ENCODE peak calls at places on chromosomes 6 and 20, in four cellular contexts. S is naive thymus-derived CD4-positive, alpha-beta T cell; W is astrocyte of the spinal cord; P is choroid plexus epithelial cell. I is an unnamed sample.

GRCh38 chr20:64246616-64247311 is 8.8 kb upstream of the PCMTD2 start:
- DNase-seq in P (no peak), W (no peak), S (no peak), I (no peak)

GRCh38 chr6:138544521-138544920 is 45.2 kb upstream of the NHSL1 start:
- DNase-seq in S (no peak), W (peak), P (peak), I (no peak)

GRCh38 chr6:125509477-125509876 is 207.7 kb upstream of the HDDC2 start:
- DNase-seq in P (no peak), W (no peak), S (no peak), I (no peak)

GRCh38 chr6:130945401-130945919 is 117.6 kb downstream of the EPB41L2 start:
- DNase-seq in P (peak), S (no peak), W (peak), I (peak)

GRCh38 chr6:140174509-140174908 is 800.1 kb upstream of the CITED2 start:
- DNase-seq in S (no peak), P (peak), W (peak), I (peak)

GRCh38 chr6:6515691-6516607 is 72.6 kb upstream of the LY86 start:
- DNase-seq in S (peak), W (no peak), P (no peak), I (no peak)

GRCh38 chr6:13614126-13614925 is 809 bp upstream of the NOL7 start:
- DNase-seq in W (no peak), P (peak), S (no peak), I (peak)

GRCh38 chr6:149938571-149939462 is 3.0 kb upstream of the ULBP2 start:
- DNase-seq in S (peak), W (no peak), P (peak), I (no peak)

GRCh38 chr6:70857387-70858077 is 99.3 kb downstream of the B3GAT2 start:
- DNase-seq in W (no peak), P (no peak), S (no peak), I (no peak)

GRCh38 chr6:166567107-166567506 is 19.4 kb downstream of the RAMACL start:
- DNase-seq in W (peak), P (peak), S (no peak), I (peak)

GRCh38 chr6:35048031-35048613 is 93.0 kb downstream of the TCP11 start:
- DNase-seq in S (no peak), P (no peak), W (no peak), I (no peak)

GRCh38 chr6:11460837-11461661 is 76.5 kb upstream of the TMEM170B start:
- DNase-seq in W (no peak), S (no peak), P (no peak), I (no peak)

GRCh38 chr20:13238001-13238653 is 17.1 kb downstream of the ISM1 start:
- DNase-seq in S (no peak), P (no peak), W (no peak), I (no peak)

GRCh38 chr6:41713161-41713649 is 22.2 kb downstream of the TFEB start:
- DNase-seq in S (no peak), P (no peak), W (peak), I (peak)

GRCh38 chr6:919499-919898 is 226.6 kb upstream of the EXOC2 start:
- DNase-seq in P (no peak), S (no peak), W (no peak), I (no peak)

GRCh38 chr6:144320746-144321145 is 35.6 kb downstream of the UTRN start:
- DNase-seq in P (no peak), W (no peak), S (no peak), I (no peak)

GRCh38 chr6:33166811-33167210 is 25.5 kb downstream of the COL11A2 start:
- DNase-seq in W (no peak), P (no peak), S (no peak), I (no peak)

GRCh38 chr6:33772114-33772830 is 16.7 kb downstream of the LEMD2 start:
- DNase-seq in W (no peak), P (peak), S (no peak), I (peak)

GRCh38 chr6:139600919-139601470 is 226.5 kb upstream of the CITED2 start:
- DNase-seq in S (no peak), P (no peak), W (no peak), I (no peak)

GRCh38 chr6:169378620-169379381 is 125.2 kb upstream of the THBS2 start:
- DNase-seq in S (no peak), W (no peak), P (no peak), I (no peak)

GRCh38 chr6:75419980-75420379 is 73.6 kb downstream of the FILIP1 start:
- DNase-seq in W (no peak), S (no peak), P (no peak), I (no peak)

GRCh38 chr20:24667689-24668383 is 198.4 kb downstream of the SYNDIG1 start:
- DNase-seq in S (no peak), W (no peak), P (no peak), I (peak)

GRCh38 chr6:81766482-81767069 is 14.1 kb upstream of the TENT5A start:
- DNase-seq in P (peak), W (peak), S (no peak), I (peak)

GRCh38 chr6:111441678-111442243 is 41.3 kb downstream of the REV3L start:
- DNase-seq in W (no peak), S (no peak), P (no peak), I (no peak)

GRCh38 chr20:703010-703409 is 27.4 kb upstream of the SCRT2 start:
- DNase-seq in S (no peak), P (no peak), W (no peak), I (no peak)

GRCh38 chr6:127342296-127342945 is 988 bp downstream of the ECHDC1 start:
- DNase-seq in S (peak), P (peak), W (peak), I (no peak)

GRCh38 chr6:40477246-40478126 is 109.7 kb downstream of the LRFN2 start:
- DNase-seq in S (peak), P (no peak), W (no peak), I (no peak)

GRCh38 chr6:35703554-35703953 is 14.8 kb upstream of the FKBP5 start:
- DNase-seq in P (no peak), S (no peak), W (no peak), I (no peak)

GRCh38 chr20:4808872-4809271 is 87.2 kb downstream of the PRND start:
- DNase-seq in P (peak), W (peak), S (no peak), I (no peak)

GRCh38 chr6:150713876-150714275 is 114.2 kb downstream of the PLEKHG1 start:
- DNase-seq in S (no peak), P (no peak), W (no peak), I (no peak)

GRCh38 chr6:128517124-128517523 is 3.3 kb downstream of the PTPRK start:
- DNase-seq in W (no peak), P (no peak), S (no peak), I (no peak)

GRCh38 chr20:62617711-62618483 is 24.4 kb upstream of the SLCO4A1 start:
- DNase-seq in W (no peak), S (peak), P (no peak), I (peak)

GRCh38 chr20:48066256-48066655 is 281.0 kb upstream of the SULF2 start:
- DNase-seq in P (peak), W (peak), S (no peak), I (peak)

GRCh38 chr6:11054722-11055121 is 10.6 kb upstream of the ELOVL2 start:
- DNase-seq in S (no peak), W (no peak), P (no peak), I (no peak)

GRCh38 chr20:17608701-17609497 is 39.0 kb downstream of the DSTN start:
- DNase-seq in S (no peak), W (no peak), P (no peak), I (no peak)

GRCh38 chr20:38013891-38014290 is 19.4 kb downstream of the TTI1 start:
- DNase-seq in S (no peak), P (no peak), W (no peak), I (no peak)

GRCh38 chr6:21270501-21271290 is 322.9 kb upstream of the SOX4 start:
- DNase-seq in W (no peak), S (no peak), P (no peak), I (no peak)

GRCh38 chr6:44135173-44135748 is 7.9 kb downstream of the TMEM63B start:
- DNase-seq in P (no peak), W (no peak), S (no peak), I (no peak)

GRCh38 chr6:44133981-44134711 is 6.8 kb downstream of the TMEM63B start:
- DNase-seq in S (no peak), P (no peak), W (no peak), I (no peak)

GRCh38 chr6:44131880-44132279 is 4.5 kb downstream of the TMEM63B start:
- DNase-seq in S (no peak), P (no peak), W (no peak), I (no peak)

GRCh38 chr6:44132476-44132875 is 5.1 kb downstream of the TMEM63B start:
- DNase-seq in S (no peak), P (no peak), W (no peak), I (no peak)

GRCh38 chr6:44133003-44133931 is 5.9 kb downstream of the TMEM63B start:
- DNase-seq in S (no peak), W (peak), P (peak), I (peak)
- H3K4me3 ChIP-seq in S (no peak), W (no peak), P (peak), I (no peak)

GRCh38 chr20:22762576-22763256 is 178.3 kb upstream of the FOXA2 start:
- DNase-seq in P (no peak), S (no peak), W (no peak), I (peak)
- H3K4me3 ChIP-seq in P (no peak), S (no peak), W (no peak), I (no peak)

DNA sequence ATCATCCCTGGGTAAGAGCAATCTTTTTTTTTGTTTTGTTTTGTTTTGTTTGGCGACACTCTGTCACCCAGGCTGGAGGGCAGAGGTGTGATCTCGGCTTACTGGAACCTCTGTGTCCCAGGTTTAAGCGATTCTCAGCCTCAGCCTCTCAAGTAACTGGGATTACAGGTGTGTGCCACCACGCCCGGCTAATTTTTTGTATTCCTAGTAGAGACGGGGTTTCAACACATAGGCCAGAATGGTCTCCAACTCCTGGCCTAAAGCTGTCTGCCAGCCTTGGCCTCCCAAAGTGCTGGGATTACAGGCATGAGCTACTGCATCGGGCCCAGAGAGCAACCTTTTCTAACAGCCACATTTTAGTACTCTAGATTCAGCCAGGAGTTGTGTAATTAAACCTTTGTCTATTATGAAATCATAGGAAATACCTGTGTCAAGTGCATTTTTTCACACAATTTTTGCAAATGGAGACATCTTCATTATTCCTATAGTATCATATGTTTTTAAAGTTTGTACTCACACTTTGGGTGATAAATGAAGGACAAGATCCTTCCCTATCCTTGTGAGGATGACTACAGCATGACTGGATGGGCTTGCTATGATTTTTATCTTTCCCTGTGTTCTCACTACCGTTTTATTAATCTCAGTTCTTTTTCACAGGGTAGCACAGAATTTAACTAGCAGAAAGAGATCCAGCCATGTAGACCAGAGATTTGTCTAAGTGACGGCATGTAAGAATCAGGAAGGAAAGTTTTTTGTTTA is 82.6 kb downstream of the OR2B2 start:
- DNase-seq in P (no peak), W (no peak), S (no peak), I (peak)
- H3K4me3 ChIP-seq in P (peak), W (peak), S (peak), I (peak)

GRCh38 chr20:59839372-59839771 is 94.1 kb downstream of the SYCP2 start:
- DNase-seq in W (no peak), S (no peak), P (no peak), I (no peak)

GRCh38 chr20:59836768-59837167 is 96.7 kb downstream of the SYCP2 start:
- DNase-seq in W (no peak), S (no peak), P (no peak), I (peak)

GRCh38 chr20:59835057-59835447 is 98.4 kb downstream of the SYCP2 start:
- DNase-seq in P (peak), W (peak), S (no peak), I (no peak)

GRCh38 chr20:59835448-59836395 is 97.7 kb downstream of the SYCP2 start:
- DNase-seq in P (peak), S (no peak), W (peak), I (peak)

DNA sequence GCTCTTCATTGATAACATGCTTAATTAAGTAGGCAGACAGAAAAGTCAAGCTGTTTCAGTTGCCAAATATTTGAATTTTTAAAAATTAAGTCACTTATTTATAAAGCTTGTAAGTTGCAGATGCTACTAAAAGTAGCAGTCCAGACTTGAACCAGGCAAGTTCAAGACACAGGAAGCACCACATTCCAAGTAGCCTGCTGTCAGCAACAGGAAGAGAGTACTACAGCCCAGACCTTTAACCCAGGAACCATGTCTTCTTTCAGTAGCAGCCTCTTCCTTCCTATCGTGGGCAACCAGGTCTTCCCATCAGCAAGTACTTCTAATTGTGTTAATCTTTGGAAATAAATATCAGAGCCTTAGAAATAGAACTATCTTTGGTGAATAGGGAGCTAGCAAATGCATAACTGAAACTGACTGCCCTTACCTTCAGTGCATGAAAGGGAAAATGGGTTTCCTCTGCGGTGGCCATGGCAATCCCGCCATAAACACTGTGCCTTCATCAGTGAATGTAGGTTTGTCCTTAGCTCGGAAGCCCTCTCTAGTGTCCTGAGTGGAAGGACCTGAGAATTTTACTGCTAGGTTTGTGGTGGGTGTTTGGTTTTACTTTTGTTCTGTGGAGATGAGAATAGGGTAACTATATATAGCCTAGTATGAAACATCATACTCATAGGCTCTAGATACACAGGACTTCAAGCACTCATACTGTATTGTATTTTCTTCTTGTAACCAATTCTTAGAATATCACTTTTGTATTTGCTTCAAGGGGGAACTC is 95.6 kb downstream of the SYCP2 start:
- DNase-seq in S (no peak), P (peak), W (no peak), I (peak)
- H3K4me3 ChIP-seq in S (no peak), P (no peak), W (no peak), I (peak)

GRCh38 chr6:37758647-37759046 is 60.9 kb upstream of the ZFAND3 start:
- DNase-seq in P (no peak), S (no peak), W (no peak), I (no peak)
- H3K4me3 ChIP-seq in P (no peak), S (no peak), W (no peak), I (no peak)

GRCh38 chr6:163643866-163644265 is 229.3 kb downstream of the QKI start:
- DNase-seq in P (peak), S (no peak), W (no peak), I (no peak)
- H3K4me3 ChIP-seq in P (no peak), S (no peak), W (no peak), I (no peak)

GRCh38 chr20:44884907-44885391 is 556 bp upstream of the YWHAB start:
- DNase-seq in W (no peak), S (no peak), P (no peak), I (no peak)
- H3K4me3 ChIP-seq in W (peak), S (peak), P (peak), I (peak)

GRCh38 chr20:32536861-32537656 is 48.1 kb downstream of the NOL4L start:
- DNase-seq in P (no peak), S (peak), W (no peak), I (no peak)
- H3K4me3 ChIP-seq in P (peak), S (peak), W (peak), I (peak)